ENCODE peak calls at places on chromosomes 6 and 20, in eight cellular contexts. E is B cell, Q is astrocyte of the cerebellum, G is uterus, Z is mesothelial cell of epicardium, H is heart right ventricle, A is body of pancreas, C is epithelial cell of esophagus. V is an unnamed sample.

GRCh38 chr6:89500486-89501020 is 67.6 kb downstream of the ANKRD6 start:
- DNase-seq in E (no peak), Q (no peak), G (no peak), Z (no peak), H (no peak), A (no peak), C (no peak), V (no peak)

GRCh38 chr6:41767112-41767946 is 12.4 kb downstream of the FRS3 start:
- DNase-seq in E (no peak), Q (no peak), G (peak), Z (no peak), H (peak), A (peak), C (peak), V (no peak)

GRCh38 chr6:73121421-73121993 is 103.8 kb downstream of the KHDC1L start:
- DNase-seq in E (no peak), Q (peak), G (no peak), Z (no peak), H (no peak), A (no peak), C (peak), V (no peak)

GRCh38 chr20:3146732-3147341 is 12.8 kb downstream of the FASTKD5 start:
- DNase-seq in E (no peak), Q (no peak), G (no peak), Z (no peak), H (no peak), A (no peak), C (no peak), V (no peak)

GRCh38 chr6:75348882-75349261 is 64.3 kb upstream of the TMEM30A start:
- DNase-seq in E (no peak), Q (no peak), G (no peak), Z (no peak), H (no peak), A (no peak), C (no peak), V (no peak)

GRCh38 chr6:134802426-134803058 is 147.4 kb downstream of the ALDH8A1 start:
- DNase-seq in E (no peak), Q (no peak), G (no peak), Z (no peak), H (no peak), A (no peak), C (peak), V (no peak)

GRCh38 chr6:1894954-1895353 is 285.2 kb downstream of the FOXC1 start:
- DNase-seq in E (no peak), Q (no peak), G (no peak), Z (no peak), H (no peak), A (peak), C (peak), V (no peak)

GRCh38 chr6:127464881-127465459 is 5.8 kb upstream of the KIAA0408 start:
- DNase-seq in E (no peak), Q (peak), G (peak), Z (peak), H (peak), A (peak), C (peak), V (no peak)

GRCh38 chr6:90289902-90290301 is 6.7 kb downstream of the BACH2 start:
- DNase-seq in E (no peak), Q (no peak), G (no peak), Z (no peak), H (no peak), A (no peak), C (no peak), V (no peak)

GRCh38 chr20:44886276-44886671 is 769 bp downstream of the YWHAB start:
- DNase-seq in E (no peak), Q (no peak), G (no peak), Z (no peak), H (no peak), A (no peak), C (no peak), V (no peak)

GRCh38 chr20:3645309-3646066 is 17.7 kb downstream of the GFRA4 start:
- DNase-seq in E (no peak), Q (no peak), G (no peak), Z (no peak), H (no peak), A (no peak), C (no peak), V (no peak)

GRCh38 chr20:49697071-49697470 is 16.6 kb downstream of the B4GALT5 start:
- DNase-seq in E (no peak), Q (no peak), G (no peak), Z (no peak), H (no peak), A (peak), C (no peak), V (no peak)

GRCh38 chr20:43844778-43845614 is 69.7 kb upstream of the TOX2 start:
- DNase-seq in E (no peak), Q (peak), G (no peak), Z (no peak), H (no peak), A (peak), C (peak), V (no peak)
- TF ChIP-seq CTCF in E (no peak), Q (peak), G (no peak), Z (no peak), H (no peak), A (no peak), C (peak), V (no peak)

DNA sequence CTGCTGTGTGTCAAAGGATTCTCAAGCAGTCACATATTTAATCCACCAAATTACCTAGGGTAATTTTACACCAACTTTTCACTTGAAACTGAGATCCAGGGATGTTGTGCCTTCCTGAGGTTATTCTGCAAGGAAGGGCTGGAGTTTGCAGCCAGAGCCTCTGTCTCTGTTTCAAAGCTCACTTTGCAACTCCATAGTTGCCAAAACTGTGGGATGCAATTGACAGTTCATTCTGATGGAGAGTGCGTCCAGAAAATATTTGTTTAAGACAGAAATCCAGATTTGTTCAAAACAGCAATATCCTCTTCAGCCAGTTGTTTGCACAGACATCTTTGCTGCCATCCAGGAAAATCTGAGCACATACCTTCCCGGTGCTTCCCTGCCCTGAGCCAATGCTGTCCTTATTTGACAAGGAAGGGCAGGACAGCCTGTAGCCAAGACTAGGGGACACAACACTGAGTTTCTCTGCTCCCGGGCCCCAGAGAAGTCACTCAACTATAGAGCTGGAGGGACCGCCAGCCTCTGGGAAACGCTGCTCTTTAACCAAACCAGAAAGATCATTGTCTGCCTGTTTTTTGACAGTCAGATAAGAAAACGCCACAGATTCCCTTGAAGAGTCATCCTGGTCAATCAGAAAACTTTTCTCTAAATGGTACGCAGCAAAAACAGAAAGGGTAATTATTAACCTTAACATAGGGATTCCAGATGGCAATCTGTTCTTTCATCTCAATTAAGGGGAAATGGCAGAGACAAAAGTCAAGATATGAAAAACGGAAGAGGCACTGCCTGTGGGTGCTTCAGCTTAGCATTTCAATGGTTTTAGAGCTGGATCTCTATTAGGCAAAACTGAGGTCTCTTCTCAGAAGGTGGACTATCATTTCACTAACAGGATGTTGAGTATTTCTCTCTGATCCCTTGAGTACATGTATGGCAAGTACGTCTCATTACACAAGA is 297.3 kb downstream of the HIVEP2 start:
- DNase-seq in E (no peak), Q (no peak), G (no peak), Z (no peak), H (no peak), A (no peak), C (no peak), V (no peak)
- TF ChIP-seq CTCF in E (no peak), Q (no peak), G (no peak), Z (no peak), H (no peak), A (no peak), C (no peak), V (no peak)

DNA sequence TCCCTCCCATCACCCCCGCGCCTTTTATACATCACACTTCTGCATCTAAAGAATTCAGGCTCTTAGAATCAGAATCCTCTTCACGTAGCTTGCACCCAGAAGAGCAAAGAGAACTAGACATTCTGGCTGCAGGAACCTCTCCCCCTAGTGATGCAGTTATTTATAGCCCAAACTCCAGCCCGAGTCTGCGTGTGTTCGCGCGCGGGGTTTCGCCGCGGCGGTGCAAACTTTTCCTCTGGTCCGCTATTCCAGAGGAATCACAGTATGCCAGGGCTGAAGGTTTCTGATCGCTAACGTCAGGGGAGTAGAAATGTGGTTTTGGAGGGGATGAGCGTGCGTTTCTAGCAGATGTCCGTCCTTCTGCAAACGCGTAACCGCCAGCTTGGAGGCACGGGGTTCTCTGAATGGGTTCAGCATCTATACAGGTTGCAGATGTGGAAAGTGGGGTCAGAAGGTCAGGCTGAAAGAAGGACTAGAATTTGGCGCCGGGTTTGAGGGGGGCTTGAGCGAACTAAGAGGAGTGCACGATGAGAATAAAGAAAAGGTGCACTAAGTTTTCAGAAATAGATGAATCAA is 1.9 kb downstream of the EPHA7 start:
- DNase-seq in E (no peak), Q (no peak), G (no peak), Z (no peak), H (peak), A (no peak), C (no peak), V (peak)
- TF ChIP-seq CTCF in E (no peak), Q (peak), G (no peak), Z (no peak), H (no peak), A (no peak), C (no peak), V (peak)

DNA sequence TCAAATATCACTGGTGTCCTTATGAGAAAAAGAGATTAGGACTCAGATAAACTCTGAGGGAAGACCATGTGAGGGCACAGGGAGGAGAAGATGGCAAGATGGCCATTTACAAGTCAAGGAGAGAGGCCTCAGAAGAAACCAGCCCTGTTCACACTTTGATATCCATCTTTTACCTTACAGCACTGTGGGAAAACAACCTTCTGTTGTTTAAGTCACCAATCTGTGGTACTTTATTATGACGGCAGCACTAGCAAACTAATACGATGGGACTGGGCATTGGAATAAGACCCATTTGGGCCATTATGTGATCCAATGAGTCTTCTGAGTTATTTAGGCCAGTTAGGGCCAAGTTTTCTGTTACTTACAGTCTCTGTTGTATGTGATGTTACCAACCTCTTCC is 26.4 kb upstream of the CD2AP start:
- DNase-seq in E (no peak), Q (no peak), G (no peak), Z (no peak), H (no peak), A (peak), C (no peak), V (no peak)
- TF ChIP-seq CTCF in E (no peak), Q (no peak), G (no peak), Z (no peak), H (no peak), A (no peak), C (no peak), V (no peak)

GRCh38 chr20:60224914-60225313 is 266.7 kb downstream of the CDH26 start:
- DNase-seq in E (no peak), Q (no peak), G (no peak), Z (no peak), H (no peak), A (no peak), C (peak), V (no peak)
- TF ChIP-seq CTCF in E (no peak), Q (peak), G (no peak), Z (peak), H (no peak), A (no peak), C (peak), V (peak)